ENCODE peak calls at places on chromosomes 2 and 18, in seven cellular contexts. I is HFF-Myc, O is A172, K is COLO829, H is RPMI7951, X is neural crest cell, B is GM13976. M is an unnamed sample.

GRCh38 chr2:189569295-189569925 is 11.2 kb downstream of the SLC40A1 start:
- DNase-seq in H (no peak), O (no peak), I (no peak), B (no peak), K (no peak), X (no peak), M (peak)

GRCh38 chr2:105654474-105655004 is 90.2 kb upstream of the NCK2 start:
- DNase-seq in B (no peak), X (no peak), K (peak), H (no peak), O (no peak), I (no peak), M (no peak)

GRCh38 chr2:78977661-78978145 is 47.8 kb upstream of the REG3G start:
- DNase-seq in B (peak), I (no peak), O (no peak), X (no peak), H (no peak), K (no peak), M (no peak)

GRCh38 chr2:98691307-98691706 is 39.6 kb downstream of the MGAT4A start:
- DNase-seq in K (no peak), B (no peak), H (peak), I (peak), O (peak), X (no peak), M (no peak)

GRCh38 chr2:47190188-47190818 is 35.2 kb upstream of the STPG4 start:
- DNase-seq in I (no peak), O (peak), K (no peak), X (no peak), B (no peak), H (peak), M (peak)

GRCh38 chr2:230512955-230513748 is 97.2 kb downstream of the SP100 start:
- DNase-seq in X (no peak), H (no peak), B (no peak), O (peak), K (no peak), I (no peak), M (no peak)

GRCh38 chr2:133561045-133561852 is 7.0 kb downstream of the NCKAP5 start:
- DNase-seq in H (peak), X (no peak), K (peak), O (peak), I (peak), B (peak), M (peak)

GRCh38 chr2:126657146-126657635 is 1.2 kb downstream of the GYPC start:
- DNase-seq in H (peak), X (peak), O (peak), I (peak), B (no peak), K (no peak), M (peak)

GRCh38 chr2:237911363-237912017 is 52.1 kb downstream of the RAMP1 start:
- DNase-seq in O (no peak), H (no peak), I (no peak), X (no peak), B (no peak), K (no peak), M (no peak)

GRCh38 chr2:71948781-71949536 is 198.7 kb downstream of the CYP26B1 start:
- DNase-seq in H (peak), I (no peak), B (no peak), O (peak), X (no peak), K (no peak), M (peak)

GRCh38 chr2:17752892-17753802 is 463 bp downstream of the SMC6 start:
- DNase-seq in K (no peak), B (peak), I (no peak), H (peak), O (peak), X (peak), M (peak)

GRCh38 chr18:8798996-8799395 is 93.6 kb downstream of the MTCL1 start:
- DNase-seq in K (no peak), X (no peak), B (no peak), I (no peak), H (no peak), O (peak), M (peak)

GRCh38 chr2:233982421-233983121 is 65.4 kb downstream of the TRPM8 start:
- DNase-seq in O (peak), X (no peak), B (no peak), H (peak), K (peak), I (peak), M (peak)

GRCh38 chr18:63249781-63250180 is 69.8 kb downstream of the BCL2 start:
- DNase-seq in X (no peak), K (no peak), B (no peak), H (no peak), O (no peak), I (no peak), M (no peak)

GRCh38 chr18:67269206-67269605 is 247.3 kb downstream of the DSEL start:
- DNase-seq in H (no peak), X (no peak), O (no peak), B (no peak), K (no peak), I (no peak), M (no peak)

GRCh38 chr18:58222439-58223125 is 178.6 kb downstream of the NEDD4L start:
- DNase-seq in H (peak), O (no peak), I (no peak), K (no peak), X (no peak), B (no peak), M (peak)

GRCh38 chr2:117065912-117066311 is 748.6 kb upstream of the DDX18 start:
- DNase-seq in X (no peak), O (no peak), I (no peak), H (no peak), K (peak), B (no peak), M (no peak)

GRCh38 chr2:38763728-38764127 is 12.6 kb upstream of the SRSF7 start:
- DNase-seq in K (no peak), H (no peak), O (no peak), B (no peak), X (no peak), I (no peak), M (no peak)

GRCh38 chr2:29841386-29842004 is 79.9 kb downstream of the ALK start:
- DNase-seq in I (no peak), K (peak), B (peak), O (peak), X (peak), H (peak), M (peak)

GRCh38 chr18:27604583-27604982 is 419.5 kb upstream of the CHST9 start:
- DNase-seq in K (peak), O (peak), X (no peak), I (no peak), B (no peak), H (peak), M (peak)

GRCh38 chr2:238097201-238097987 is 2.7 kb upstream of the ESPNL start:
- DNase-seq in O (no peak), K (no peak), I (no peak), H (no peak), B (peak), X (no peak), M (no peak)

GRCh38 chr2:54677476-54678265 is 45.8 kb upstream of the EML6 start:
- DNase-seq in K (no peak), I (no peak), X (no peak), O (no peak), H (no peak), B (no peak), M (no peak)

GRCh38 chr2:169091761-169092523 is 22.6 kb downstream of the DHRS9 start:
- DNase-seq in B (no peak), X (no peak), O (peak), I (no peak), H (no peak), K (no peak), M (peak)

GRCh38 chr18:44181951-44182350 is 498.7 kb upstream of the SETBP1 start:
- DNase-seq in X (no peak), K (no peak), H (peak), O (no peak), B (no peak), I (no peak), M (no peak)

GRCh38 chr2:175976758-175977157 is 25.3 kb downstream of the LNPK start:
- DNase-seq in K (no peak), O (no peak), I (no peak), H (no peak), X (no peak), B (no peak), M (peak)

GRCh38 chr18:11591957-11592356 is 17.4 kb upstream of the SLC35G4 start:
- DNase-seq in O (no peak), K (no peak), I (no peak), H (no peak), B (no peak), X (no peak), M (no peak)

M was measured in EL.